ENCODE peak calls at places on chromosome 13, in seven cellular contexts. B is dermis microvascular lymphatic vessel endothelial cell; I is CD4-positive, alpha-beta memory T cell; X is hypothalamus; W is lower leg skin; V is posterior cingulate gyrus; N is LoVo. G is an unnamed sample.

GRCh38 chr13:101521371-101521770 is 68.9 kb downstream of the ITGBL1 start:
- DNase-seq in B (no peak), I (no peak), X (no peak), W (no peak), V (no peak), N (no peak), G (no peak)

GRCh38 chr13:101917833-101918755 is 465.6 kb downstream of the ITGBL1 start:
- DNase-seq in B (no peak), I (no peak), X (peak), W (no peak), V (peak), N (no peak), G (no peak)

GRCh38 chr13:99256283-99256682 is 1.9 kb downstream of the GPR18 start:
- DNase-seq in B (no peak), I (no peak), X (no peak), W (no peak), V (no peak), N (no peak), G (no peak)

GRCh38 chr13:103282571-103283450 is 216.6 kb upstream of the SLC10A2 start:
- DNase-seq in B (no peak), I (no peak), X (no peak), W (no peak), V (no peak), N (peak), G (no peak)

GRCh38 chr13:33230178-33230881 is 55.2 kb downstream of the STARD13 start:
- DNase-seq in B (peak), I (no peak), X (no peak), W (no peak), V (no peak), N (no peak), G (no peak)

GRCh38 chr13:89751537-89751936 is 1596.0 kb upstream of the MIR17HG start:
- DNase-seq in B (no peak), I (no peak), X (no peak), W (no peak), V (no peak), N (no peak), G (no peak)

GRCh38 chr13:43316997-43317396 is 293.6 kb downstream of the DNAJC15 start:
- DNase-seq in B (peak), I (no peak), X (peak), W (no peak), V (peak), N (no peak), G (peak)

GRCh38 chr13:99463998-99464397 is 37.3 kb upstream of the TM9SF2 start:
- DNase-seq in B (no peak), I (no peak), X (no peak), W (no peak), V (no peak), N (no peak), G (no peak)

GRCh38 chr13:93098972-93099371 is 127.6 kb upstream of the GPC6 start:
- DNase-seq in B (no peak), I (no peak), X (no peak), W (no peak), V (no peak), N (peak), G (no peak)

GRCh38 chr13:38804536-38804935 is 117.7 kb downstream of the FREM2 start:
- DNase-seq in B (no peak), I (no peak), X (no peak), W (no peak), V (no peak), N (no peak), G (no peak)

GRCh38 chr13:31394491-31394890 is 194.7 kb downstream of the B3GLCT start:
- DNase-seq in B (no peak), I (no peak), X (no peak), W (no peak), V (no peak), N (no peak), G (no peak)

GRCh38 chr13:100644328-100644727 is 30.3 kb downstream of the TMTC4 start:
- DNase-seq in B (no peak), I (no peak), X (no peak), W (no peak), V (no peak), N (no peak), G (no peak)

GRCh38 chr13:110529522-110530311 is 31.8 kb downstream of the RAB20 start:
- DNase-seq in B (no peak), I (no peak), X (no peak), W (no peak), V (no peak), N (no peak), G (no peak)

GRCh38 chr13:50208826-50209335 is 193.6 kb downstream of the KCNRG start:
- DNase-seq in B (peak), I (no peak), X (no peak), W (no peak), V (no peak), N (no peak), G (peak)

GRCh38 chr13:28885191-28885590 is 65.1 kb downstream of the MTUS2 start:
- DNase-seq in B (no peak), I (no peak), X (no peak), W (no peak), V (no peak), N (no peak), G (no peak)

GRCh38 chr13:38686635-38687245 is at the start of gene FREM2:
- DNase-seq in B (no peak), I (no peak), X (peak), W (no peak), V (peak), N (no peak), G (no peak)

GRCh38 chr13:105165449-105166125 is 1369.9 kb downstream of the EFNB2 start:
- DNase-seq in B (no peak), I (no peak), X (no peak), W (no peak), V (no peak), N (no peak), G (no peak)

GRCh38 chr13:21901772-21902708 is 231.2 kb downstream of the FGF9 start:
- DNase-seq in B (no peak), I (no peak), X (no peak), W (no peak), V (no peak), N (no peak), G (no peak)

GRCh38 chr13:19958119-19959111 is at the start of gene ZMYM2:
- DNase-seq in B (peak), I (peak), X (peak), W (peak), V (peak), N (peak), G (peak)

GRCh38 chr13:53379485-53379884 is 350.9 kb downstream of the OLFM4 start:
- DNase-seq in B (no peak), I (no peak), X (no peak), W (no peak), V (no peak), N (no peak), G (no peak)

GRCh38 chr13:40130871-40131636 is 475.6 kb downstream of the COG6 start:
- DNase-seq in B (peak), I (no peak), X (no peak), W (no peak), V (no peak), N (peak), G (no peak)

G was measured in tibial nerve.